ENCODE peak calls at places on chromosomes 12 and 14, in nine cellular contexts. One of them, this sample, is unnamed.

GRCh38 chr12:89373772-89374572 is 21.7 kb upstream of the DUSP6 start:
- DNase-seq in nephron progenitor cell: no peak
- DNase-seq in brain microvascular endothelial cell: peak
- DNase-seq in choroid plexus epithelial cell: peak
- DNase-seq in adrenal gland: peak
- DNase-seq in ureter: no peak
- DNase-seq in NCI-H1694: no peak
- DNase-seq in activated CD8-positive, alpha-beta memory T cell treated with anti-CD3 and anti-CD28 coated beads for 1 hour: no peak
- DNase-seq in Daoy: peak
- DNase-seq in this sample: no peak

GRCh38 chr12:92146497-92146828 is 817 bp upstream of the BTG1 start:
- DNase-seq in nephron progenitor cell: no peak
- DNase-seq in brain microvascular endothelial cell: peak
- DNase-seq in choroid plexus epithelial cell: peak
- DNase-seq in adrenal gland: no peak
- DNase-seq in ureter: no peak
- DNase-seq in NCI-H1694: no peak
- DNase-seq in activated CD8-positive, alpha-beta memory T cell treated with anti-CD3 and anti-CD28 coated beads for 1 hour: no peak
- DNase-seq in Daoy: no peak
- DNase-seq in this sample: no peak

GRCh38 chr12:74538491-74539258 is 1.0 kb downstream of the ATXN7L3B start:
- DNase-seq in nephron progenitor cell: peak
- DNase-seq in brain microvascular endothelial cell: no peak
- DNase-seq in choroid plexus epithelial cell: peak
- DNase-seq in adrenal gland: no peak
- DNase-seq in ureter: no peak
- DNase-seq in NCI-H1694: no peak
- DNase-seq in activated CD8-positive, alpha-beta memory T cell treated with anti-CD3 and anti-CD28 coated beads for 1 hour: no peak
- DNase-seq in Daoy: peak
- DNase-seq in this sample: no peak

GRCh38 chr12:88889326-88890110 is 309.2 kb upstream of the KITLG start:
- DNase-seq in nephron progenitor cell: no peak
- DNase-seq in brain microvascular endothelial cell: peak
- DNase-seq in choroid plexus epithelial cell: peak
- DNase-seq in adrenal gland: no peak
- DNase-seq in ureter: no peak
- DNase-seq in NCI-H1694: no peak
- DNase-seq in activated CD8-positive, alpha-beta memory T cell treated with anti-CD3 and anti-CD28 coated beads for 1 hour: no peak
- DNase-seq in Daoy: no peak
- DNase-seq in this sample: no peak

GRCh38 chr12:113403435-113404415 is at the start of gene SDS:
- DNase-seq in nephron progenitor cell: no peak
- DNase-seq in brain microvascular endothelial cell: no peak
- DNase-seq in choroid plexus epithelial cell: peak
- DNase-seq in adrenal gland: peak
- DNase-seq in ureter: no peak
- DNase-seq in NCI-H1694: peak
- DNase-seq in activated CD8-positive, alpha-beta memory T cell treated with anti-CD3 and anti-CD28 coated beads for 1 hour: no peak
- DNase-seq in Daoy: peak
- DNase-seq in this sample: no peak

GRCh38 chr14:99940064-99940463 is 125.2 kb upstream of the EVL start:
- DNase-seq in nephron progenitor cell: no peak
- DNase-seq in brain microvascular endothelial cell: no peak
- DNase-seq in choroid plexus epithelial cell: no peak
- DNase-seq in adrenal gland: no peak
- DNase-seq in ureter: no peak
- DNase-seq in NCI-H1694: no peak
- DNase-seq in activated CD8-positive, alpha-beta memory T cell treated with anti-CD3 and anti-CD28 coated beads for 1 hour: no peak
- DNase-seq in Daoy: no peak
- DNase-seq in this sample: no peak

GRCh38 chr12:51827925-51828818 is 20.3 kb downstream of the FIGNL2 start:
- DNase-seq in nephron progenitor cell: no peak
- DNase-seq in brain microvascular endothelial cell: no peak
- DNase-seq in choroid plexus epithelial cell: peak
- DNase-seq in adrenal gland: no peak
- DNase-seq in ureter: peak
- DNase-seq in NCI-H1694: no peak
- DNase-seq in activated CD8-positive, alpha-beta memory T cell treated with anti-CD3 and anti-CD28 coated beads for 1 hour: no peak
- DNase-seq in Daoy: peak
- DNase-seq in this sample: no peak

GRCh38 chr14:78790262-78790661 is 620.1 kb downstream of the NRXN3 start:
- DNase-seq in nephron progenitor cell: no peak
- DNase-seq in brain microvascular endothelial cell: no peak
- DNase-seq in choroid plexus epithelial cell: peak
- DNase-seq in adrenal gland: no peak
- DNase-seq in ureter: no peak
- DNase-seq in NCI-H1694: peak
- DNase-seq in activated CD8-positive, alpha-beta memory T cell treated with anti-CD3 and anti-CD28 coated beads for 1 hour: no peak
- DNase-seq in Daoy: no peak
- DNase-seq in this sample: peak

GRCh38 chr12:120879102-120879501 is 25.1 kb downstream of the SPPL3 start:
- DNase-seq in nephron progenitor cell: no peak
- DNase-seq in brain microvascular endothelial cell: no peak
- DNase-seq in choroid plexus epithelial cell: no peak
- DNase-seq in adrenal gland: no peak
- DNase-seq in ureter: no peak
- DNase-seq in NCI-H1694: no peak
- DNase-seq in activated CD8-positive, alpha-beta memory T cell treated with anti-CD3 and anti-CD28 coated beads for 1 hour: no peak
- DNase-seq in Daoy: no peak
- DNase-seq in this sample: no peak

GRCh38 chr12:119693006-119693405 is 25.1 kb downstream of the PRKAB1 start:
- DNase-seq in nephron progenitor cell: no peak
- DNase-seq in brain microvascular endothelial cell: no peak
- DNase-seq in choroid plexus epithelial cell: no peak
- DNase-seq in adrenal gland: peak
- DNase-seq in ureter: peak
- DNase-seq in NCI-H1694: no peak
- DNase-seq in activated CD8-positive, alpha-beta memory T cell treated with anti-CD3 and anti-CD28 coated beads for 1 hour: no peak
- DNase-seq in Daoy: peak
- DNase-seq in this sample: no peak

GRCh38 chr12:131848753-131849152 is 20.6 kb downstream of the MMP17 start:
- DNase-seq in nephron progenitor cell: no peak
- DNase-seq in brain microvascular endothelial cell: no peak
- DNase-seq in choroid plexus epithelial cell: no peak
- DNase-seq in adrenal gland: no peak
- DNase-seq in ureter: no peak
- DNase-seq in NCI-H1694: no peak
- DNase-seq in activated CD8-positive, alpha-beta memory T cell treated with anti-CD3 and anti-CD28 coated beads for 1 hour: no peak
- DNase-seq in Daoy: no peak
- DNase-seq in this sample: no peak